ENCODE peak calls at places on chromosomes 11 and 22, in five cellular contexts. H, E, B, J and M are unnamed samples.

GRCh38 chr11:83364500-83365059 is 78.4 kb upstream of the CCDC90B start:
- DNase-seq in B (peak), H (no peak), E (no peak), J (no peak), M (no peak)

GRCh38 chr11:15223318-15223717 is 108.6 kb downstream of the INSC start:
- DNase-seq in E (no peak), J (no peak), H (no peak), B (no peak), M (no peak)

GRCh38 chr11:134945993-134946392 is 534.0 kb upstream of the B3GAT1 start:
- DNase-seq in B (peak), E (no peak), H (no peak), J (no peak), M (no peak)

GRCh38 chr11:119202554-119202953 is 3.6 kb upstream of the CBL start:
- DNase-seq in E (no peak), J (no peak), H (no peak), B (no peak), M (no peak)

GRCh38 chr11:21625982-21626381 is 566.9 kb upstream of the ANO5 start:
- DNase-seq in H (peak), E (peak), J (no peak), B (no peak), M (no peak)

GRCh38 chr22:39545310-39546063 is 12.9 kb upstream of the RPS19BP1 start:
- DNase-seq in J (no peak), E (no peak), B (peak), H (no peak), M (no peak)

GRCh38 chr11:5154657-5155056 is at the start of gene OR52A1:
- DNase-seq in J (no peak), B (no peak), H (no peak), E (no peak), M (no peak)

GRCh38 chr22:44930711-44931035 is 79.1 kb downstream of the PHF21B start:
- DNase-seq in H (no peak), E (no peak), B (no peak), J (no peak), M (no peak)

GRCh38 chr11:120727752-120728151 is 216.2 kb downstream of the GRIK4 start:
- DNase-seq in H (no peak), J (no peak), B (no peak), E (no peak), M (no peak)

GRCh38 chr22:17085277-17086091 is 684 bp downstream of the IL17RA start:
- DNase-seq in E (no peak), B (no peak), H (no peak), J (peak), M (no peak)

GRCh38 chr11:2303627-2304155 is 1.9 kb downstream of the TSPAN32 start:
- DNase-seq in B (peak), J (no peak), H (no peak), E (no peak), M (no peak)

GRCh38 chr11:133082851-133083488 is 449.3 kb downstream of the OPCML start:
- DNase-seq in J (no peak), B (peak), E (no peak), H (peak), M (peak)

GRCh38 chr11:69443138-69443967 is 38.1 kb upstream of the LINC01488 start:
- DNase-seq in B (peak), J (peak), E (no peak), H (peak), M (peak)

GRCh38 chr11:19367051-19367709 is 126.4 kb upstream of the E2F8 start:
- DNase-seq in J (no peak), B (no peak), H (no peak), E (no peak), M (no peak)

GRCh38 chr11:117771841-117772240 is 25.2 kb downstream of the DSCAML1 start:
- DNase-seq in H (no peak), E (no peak), J (no peak), B (no peak), M (no peak)

GRCh38 chr11:393219-394033 is 583 bp upstream of the PKP3 start:
- DNase-seq in E (no peak), H (no peak), J (no peak), B (no peak), M (no peak)

GRCh38 chr11:73288873-73289707 is 17.0 kb downstream of the P2RY6 start:
- DNase-seq in B (peak), E (peak), J (peak), H (peak), M (peak)

GRCh38 chr11:45501980-45502545 is 163.4 kb downstream of the CHST1 start:
- DNase-seq in J (no peak), E (no peak), B (no peak), H (no peak), M (no peak)

GRCh38 chr11:8060146-8060719 is 20.8 kb upstream of the TUB start:
- DNase-seq in H (no peak), J (peak), B (no peak), E (no peak), M (no peak)

GRCh38 chr11:18203723-18204122 is 31.1 kb downstream of the MRGPRX4 start:
- DNase-seq in B (peak), J (no peak), H (peak), E (no peak), M (no peak)

GRCh38 chr11:62832346-62833234 is at the start of gene TEX54:
- DNase-seq in J (peak), H (no peak), E (no peak), B (no peak), M (no peak)

GRCh38 chr11:15158351-15159015 is 43.8 kb downstream of the INSC start:
- DNase-seq in E (no peak), J (no peak), H (no peak), B (no peak), M (no peak)

GRCh38 chr11:69645801-69646492 is 5.0 kb downstream of the CCND1 start:
- DNase-seq in E (no peak), J (no peak), H (no peak), B (no peak), M (no peak)

GRCh38 chr22:28123989-28124766 is 205.1 kb upstream of the PITPNB start:
- DNase-seq in J (no peak), B (no peak), H (no peak), E (no peak), M (no peak)

GRCh38 chr11:73872746-73873412 is 3.8 kb downstream of the COA4 start:
- DNase-seq in J (no peak), B (no peak), H (no peak), E (no peak), M (no peak)

GRCh38 chr22:20648306-20648903 is 125.5 kb upstream of the SERPIND1 start:
- DNase-seq in B (peak), E (no peak), J (no peak), H (no peak), M (no peak)

GRCh38 chr11:2569321-2569721 is 124.5 kb downstream of the KCNQ1 start:
- DNase-seq in B (no peak), E (no peak), H (no peak), J (no peak), M (no peak)

GRCh38 chr11:36333897-36334296 is 37.8 kb downstream of the PRR5L start:
- DNase-seq in J (no peak), B (peak), H (peak), E (peak), M (no peak)

GRCh38 chr11:95465887-95466286 is 234.9 kb upstream of the SESN3 start:
- DNase-seq in E (no peak), H (no peak), J (no peak), B (no peak), M (no peak)

GRCh38 chr11:76902121-76903014 is 41.6 kb downstream of the ACER3 start:
- DNase-seq in E (no peak), B (no peak), H (no peak), J (no peak), M (no peak)

GRCh38 chr11:13595166-13595565 is 73.3 kb upstream of the FAR1 start:
- DNase-seq in H (no peak), B (no peak), J (no peak), E (no peak), M (no peak)

DNA sequence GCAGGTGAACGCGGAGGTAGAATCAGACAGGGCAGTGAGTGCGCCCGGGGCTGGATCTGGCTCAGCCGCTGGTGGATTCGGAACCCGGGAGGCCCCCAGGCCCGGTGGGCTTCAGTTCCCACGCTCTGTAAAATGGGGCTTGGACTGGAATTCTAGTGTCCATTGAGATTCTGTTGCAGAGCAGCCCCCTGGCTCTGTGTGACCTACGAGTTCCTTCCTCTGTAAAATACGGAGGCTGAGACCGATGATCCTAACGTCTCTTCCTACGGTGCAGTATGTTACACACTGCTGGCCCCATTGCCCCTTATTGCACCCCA is 14.9 kb downstream of the SSH3 start:
- DNase-seq in B (no peak), H (no peak), E (no peak), J (no peak), M (no peak)
- H3K4me3 ChIP-seq in B (peak), H (peak), E (peak), J (peak), M (peak)

DNA sequence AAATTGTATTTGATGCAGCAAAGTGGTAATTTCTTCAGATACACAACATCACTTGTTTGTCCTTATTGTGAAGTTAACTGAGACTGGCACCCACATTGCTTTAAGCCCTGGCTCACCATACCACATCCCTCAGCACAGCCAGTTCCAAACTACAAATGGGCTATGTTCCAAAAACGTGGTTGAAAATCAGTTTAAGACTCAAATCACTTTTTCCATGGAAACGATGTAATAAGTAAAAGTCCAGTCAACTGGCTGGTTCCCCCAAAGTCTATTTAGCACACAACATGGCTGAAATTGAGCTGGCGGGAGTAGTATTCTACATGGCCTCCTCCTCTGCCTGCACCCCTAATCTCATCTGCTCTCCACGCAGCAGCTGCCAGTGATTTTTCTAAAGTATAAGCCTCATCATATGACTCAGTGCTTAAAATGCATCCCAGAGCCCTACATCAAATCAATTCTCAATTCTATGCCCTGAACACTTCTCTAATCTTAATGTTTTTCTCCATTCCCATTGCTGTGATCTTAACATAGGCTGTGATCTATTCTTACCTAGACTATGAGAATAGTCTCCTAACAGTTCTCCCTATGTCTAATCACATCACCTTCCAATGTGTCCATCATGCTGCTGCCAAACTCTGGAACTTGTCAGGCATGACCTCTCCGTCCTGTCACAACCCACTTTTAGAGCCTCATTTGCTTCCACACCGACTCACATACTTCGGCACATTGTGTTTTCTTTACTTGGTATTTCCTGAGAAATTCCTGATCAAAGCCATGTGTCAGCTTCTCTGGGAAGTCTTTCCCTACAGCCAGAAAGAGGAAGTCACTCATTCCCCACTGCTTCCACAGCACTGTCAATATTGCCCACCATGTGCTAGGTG is 40.7 kb upstream of the BIRC3 start:
- DNase-seq in J (no peak), H (no peak), E (no peak), B (peak), M (no peak)
- H3K27ac ChIP-seq in J (no peak), H (no peak), E (no peak), B (no peak), M (no peak)

DNA sequence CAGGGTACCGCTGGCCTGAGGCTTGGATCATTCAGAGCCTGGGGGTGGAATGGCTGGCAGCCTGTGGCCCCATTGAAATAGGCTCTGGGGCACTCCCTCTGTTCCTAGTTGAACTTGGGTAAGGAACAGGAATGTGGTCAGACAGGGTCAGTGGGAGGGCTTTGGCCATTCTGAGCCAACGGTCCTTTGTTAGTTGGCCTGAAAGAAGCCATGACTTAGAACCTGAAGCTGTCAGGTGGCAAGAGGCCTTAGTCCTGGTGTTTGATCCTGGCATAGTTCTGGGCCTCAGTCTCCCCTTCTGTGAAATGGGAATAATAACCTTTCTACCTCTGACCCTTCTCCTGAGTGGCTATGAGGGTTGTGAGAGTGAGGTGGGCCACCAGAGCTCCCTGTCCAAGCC is 8.3 kb downstream of the PGAP2 start:
- DNase-seq in H (no peak), E (no peak), J (no peak), B (peak), M (no peak)
- H3K4me3 ChIP-seq in H (no peak), E (no peak), J (no peak), B (no peak), M (no peak)

DNA sequence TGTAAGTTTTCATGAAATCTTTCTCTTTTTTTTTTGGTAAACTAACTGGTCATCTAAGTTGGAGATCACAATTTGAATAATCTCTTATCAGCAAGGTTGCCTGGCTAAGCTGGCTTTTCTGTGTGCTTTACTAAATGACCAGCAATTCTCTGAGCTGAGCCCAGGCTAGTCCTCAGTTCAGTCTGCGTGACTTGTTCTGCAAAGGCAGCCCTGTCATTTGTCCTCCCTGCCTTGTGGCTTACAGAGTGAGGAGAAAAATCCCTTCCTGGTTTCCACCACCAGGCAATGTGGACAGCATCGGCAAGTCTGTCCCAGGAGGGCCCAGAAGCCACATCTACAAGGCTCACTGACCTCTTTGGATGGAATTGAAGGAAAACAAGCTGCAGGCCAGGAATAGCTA is 108.7 kb downstream of the SCN3B start:
- DNase-seq in E (no peak), J (no peak), H (no peak), B (no peak), M (no peak)
- H3K27ac ChIP-seq in E (no peak), J (no peak), H (peak), B (no peak), M (no peak)

GRCh38 chr11:85809881-85810280 is 1.1 kb downstream of the SYTL2 start:
- DNase-seq in H (no peak), B (peak), J (no peak), E (peak), M (no peak)
- H3K4me3 ChIP-seq in H (peak), B (no peak), J (peak), E (peak), M (peak)

DNA sequence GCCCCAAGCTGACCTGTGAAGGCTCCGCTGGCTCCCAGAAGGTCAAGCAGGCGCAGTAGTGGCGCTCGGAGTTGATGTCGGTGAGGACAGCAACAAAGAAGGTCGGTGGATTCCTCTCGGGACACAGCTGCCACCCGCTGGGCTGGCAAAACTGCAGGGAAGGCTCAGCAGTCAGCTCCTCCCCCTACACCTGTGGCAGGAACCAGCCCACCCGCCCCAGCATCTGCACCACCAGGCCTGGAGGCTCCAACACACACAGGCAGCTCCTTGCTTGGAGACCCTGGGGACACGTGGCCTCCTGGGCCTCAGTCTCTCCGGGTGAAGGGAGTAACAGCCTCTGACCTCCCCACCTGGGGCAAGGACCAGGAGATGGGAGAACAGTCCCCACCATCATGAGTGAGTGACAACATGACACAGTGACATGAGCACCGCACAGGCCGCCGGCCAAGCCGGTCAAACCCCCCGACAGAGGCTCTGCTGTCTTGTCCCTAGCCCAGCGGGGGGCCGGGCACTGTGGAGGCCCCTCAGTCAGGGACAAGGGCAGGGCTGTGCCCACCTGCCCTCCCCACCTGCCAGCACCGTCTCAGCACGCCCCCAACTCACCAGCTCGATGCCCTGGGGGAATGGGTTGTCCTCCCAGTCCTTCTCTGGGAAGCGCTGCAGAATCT is 6.9 kb downstream of the SBF1 start:
- DNase-seq in B (no peak), E (peak), H (no peak), J (no peak), M (no peak)
- H3K27ac ChIP-seq in B (no peak), E (peak), H (peak), J (no peak), M (no peak)

DNA sequence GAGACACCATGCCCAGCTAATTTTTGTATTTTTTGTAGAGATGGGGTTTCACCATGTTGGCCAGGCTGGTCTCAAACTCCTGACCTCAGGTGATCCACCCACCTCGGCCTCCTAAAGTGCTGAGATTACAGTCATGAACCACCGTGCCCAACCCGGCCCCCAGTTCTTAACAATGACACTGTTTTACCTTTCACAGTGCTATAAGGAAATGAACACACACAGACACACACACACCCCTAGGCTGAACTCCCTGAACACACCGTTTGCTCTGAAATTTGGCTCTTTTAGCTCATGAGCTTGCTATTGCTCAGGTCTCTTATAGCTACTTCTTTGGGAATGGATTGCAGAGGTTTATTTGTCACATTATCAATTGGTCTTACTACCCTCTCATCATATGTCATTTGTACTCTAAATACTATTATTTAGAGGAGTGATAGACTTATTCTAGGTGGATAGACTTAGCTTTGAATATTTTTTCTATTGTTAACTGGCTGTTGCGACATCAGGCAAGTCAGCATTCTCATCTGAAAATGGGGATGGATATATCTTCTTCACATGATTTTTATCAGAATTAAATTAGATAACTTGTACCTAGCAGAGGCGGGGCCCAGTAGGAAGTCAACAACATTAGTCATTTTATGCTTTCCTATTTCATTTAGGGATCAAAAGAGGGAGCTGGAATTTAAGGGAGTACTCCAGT is 2.1 kb downstream of the LYVE1 start:
- DNase-seq in J (no peak), E (no peak), H (no peak), B (no peak), M (no peak)
- H3K4me3 ChIP-seq in J (no peak), E (no peak), H (no peak), B (no peak), M (no peak)

GRCh38 chr22:38291201-38291777 is 18.5 kb upstream of the TMEM184B start:
- DNase-seq in J (no peak), H (no peak), B (no peak), E (no peak), M (no peak)

GRCh38 chr22:38289583-38290082 is 16.8 kb upstream of the TMEM184B start:
- DNase-seq in J (no peak), E (no peak), H (no peak), B (no peak), M (no peak)

GRCh38 chr22:38292694-38293093 is 19.9 kb upstream of the TMEM184B start:
- DNase-seq in H (no peak), B (no peak), E (no peak), J (no peak), M (no peak)

GRCh38 chr22:38286915-38287669 is 14.3 kb upstream of the TMEM184B start:
- DNase-seq in B (no peak), E (no peak), H (no peak), J (no peak), M (no peak)

DNA sequence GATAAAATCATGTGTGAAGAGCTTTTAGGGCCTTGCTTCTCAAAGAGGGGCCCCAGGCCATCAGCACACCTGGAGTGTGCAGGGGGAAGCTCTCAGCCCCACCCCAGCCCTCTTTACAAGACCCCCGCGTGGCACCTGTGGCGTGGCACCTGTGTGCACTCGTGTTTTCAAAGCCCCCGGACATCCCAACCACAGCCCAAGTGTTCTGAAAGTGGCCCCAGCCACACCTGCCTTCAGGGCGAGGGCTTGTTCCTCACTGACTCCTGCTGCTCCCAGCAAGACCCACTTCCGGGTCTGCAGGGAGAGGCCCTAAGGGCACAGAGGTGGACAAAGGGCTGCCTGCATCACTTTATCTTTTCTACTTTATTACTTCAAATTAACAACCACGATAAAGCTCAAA is 17.5 kb upstream of the TMEM184B start:
- DNase-seq in H (no peak), E (peak), B (no peak), J (no peak), M (no peak)
- H3K27ac ChIP-seq in H (no peak), E (peak), B (no peak), J (no peak), M (no peak)